ENCODE peak calls at places on chromosomes 13 and 19, in four cellular contexts. One of them, this sample, is unnamed.
A peak's percentile ranks its signal among the peaks of the same experiment; 100 is the strongest.

GRCh38 chr13:23087884-23088283 is 92.9 kb upstream of the SGCG start:
- DNase-seq in IMR-90: peak; percentile 20
- DNase-seq in heart left ventricle: no peak
- DNase-seq in sigmoid colon: no peak
- DNase-seq in this sample: no peak

GRCh38 chr19:5225486-5226345 is 114.9 kb downstream of the PTPRS start:
- DNase-seq in IMR-90: no peak
- DNase-seq in heart left ventricle: no peak
- DNase-seq in sigmoid colon: no peak
- DNase-seq in this sample: no peak

GRCh38 chr13:21175656-21176194 is 627 bp downstream of the SKA3 start:
- DNase-seq in IMR-90: peak; percentile 28
- DNase-seq in heart left ventricle: no peak
- DNase-seq in sigmoid colon: no peak
- DNase-seq in this sample: no peak

GRCh38 chr19:53772943-53773342 is 51.2 kb downstream of the NLRP12 start:
- DNase-seq in IMR-90: peak; percentile 47
- DNase-seq in heart left ventricle: no peak
- DNase-seq in sigmoid colon: no peak
- DNase-seq in this sample: no peak

GRCh38 chr13:92769064-92769463 is 457.5 kb upstream of the GPC6 start:
- DNase-seq in IMR-90: peak; percentile 4
- DNase-seq in heart left ventricle: no peak
- DNase-seq in sigmoid colon: no peak
- DNase-seq in this sample: no peak

GRCh38 chr13:33009019-33009418 is 7.2 kb upstream of the KL start:
- DNase-seq in IMR-90: no peak
- DNase-seq in heart left ventricle: no peak
- DNase-seq in sigmoid colon: no peak
- DNase-seq in this sample: no peak

GRCh38 chr19:16297575-16298178 is 26.9 kb upstream of the KLF2 start:
- DNase-seq in IMR-90: no peak
- DNase-seq in heart left ventricle: no peak
- DNase-seq in sigmoid colon: no peak
- DNase-seq in this sample: no peak

GRCh38 chr19:30349131-30349730 is 23.0 kb upstream of the ZNF536 start:
- DNase-seq in IMR-90: no peak
- DNase-seq in heart left ventricle: no peak
- DNase-seq in sigmoid colon: peak; percentile 20
- DNase-seq in this sample: no peak

GRCh38 chr19:40323705-40324104 is 24.5 kb downstream of the C19orf47 start:
- DNase-seq in IMR-90: no peak
- DNase-seq in heart left ventricle: no peak
- DNase-seq in sigmoid colon: no peak
- DNase-seq in this sample: no peak

GRCh38 chr13:103386341-103386740 is 320.1 kb upstream of the SLC10A2 start:
- DNase-seq in IMR-90: no peak
- DNase-seq in heart left ventricle: no peak
- DNase-seq in sigmoid colon: no peak
- DNase-seq in this sample: peak; percentile 5

GRCh38 chr19:44003461-44004134 is 841 bp downstream of the ZNF230 start:
- DNase-seq in IMR-90: no peak
- DNase-seq in heart left ventricle: no peak
- DNase-seq in sigmoid colon: no peak
- DNase-seq in this sample: peak; percentile 15

GRCh38 chr19:34366670-34367423 is 1.9 kb downstream of the GPI start:
- DNase-seq in IMR-90: peak; percentile 74
- DNase-seq in heart left ventricle: no peak
- DNase-seq in sigmoid colon: no peak
- DNase-seq in this sample: no peak

GRCh38 chr19:2666344-2666994 is 36.0 kb downstream of the GNG7 start:
- DNase-seq in IMR-90: no peak
- DNase-seq in heart left ventricle: no peak
- DNase-seq in sigmoid colon: no peak
- DNase-seq in this sample: no peak

GRCh38 chr19:2663920-2664571 is 38.4 kb downstream of the GNG7 start:
- DNase-seq in IMR-90: no peak
- DNase-seq in heart left ventricle: peak; percentile 87
- DNase-seq in sigmoid colon: no peak
- DNase-seq in this sample: peak; percentile 74

GRCh38 chr19:2659856-2660432 is 42.5 kb downstream of the GNG7 start:
- DNase-seq in IMR-90: no peak
- DNase-seq in heart left ventricle: no peak
- DNase-seq in sigmoid colon: no peak
- DNase-seq in this sample: no peak

GRCh38 chr19:2665103-2665502 is 37.4 kb downstream of the GNG7 start:
- DNase-seq in IMR-90: no peak
- DNase-seq in heart left ventricle: no peak
- DNase-seq in sigmoid colon: no peak
- DNase-seq in this sample: no peak

DNA sequence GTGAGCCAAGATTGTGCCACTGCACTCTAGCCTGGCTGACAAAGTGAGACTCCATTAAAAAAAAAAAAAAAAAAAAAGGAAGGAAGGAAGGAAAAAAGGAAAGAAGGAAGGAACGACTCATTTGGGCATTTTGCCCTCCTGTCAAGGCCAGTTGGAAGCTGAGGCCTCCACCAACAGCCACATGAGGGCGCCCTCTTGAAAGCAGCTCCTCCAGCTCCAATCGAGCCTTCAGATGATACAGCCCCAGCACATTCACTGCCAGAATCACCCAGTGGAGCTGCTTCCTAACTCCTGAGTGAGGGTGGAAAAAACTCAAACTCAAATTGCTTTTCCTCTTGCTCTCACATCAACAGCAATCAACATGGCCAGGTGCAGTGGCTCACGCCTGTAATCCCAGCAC is 40.9 kb downstream of the GNG7 start:
- DNase-seq in IMR-90: no peak
- DNase-seq in heart left ventricle: no peak
- DNase-seq in sigmoid colon: no peak
- DNase-seq in this sample: no peak
- H3K4me1 ChIP-seq in IMR-90: no peaks in the 10 kb centered on the region
- H3K4me1 ChIP-seq in heart left ventricle: peaks cover 5% of the 10 kb centered on the region
- H3K4me1 ChIP-seq in sigmoid colon: no peaks in the 10 kb centered on the region
- H3K4me1 ChIP-seq in this sample: peaks cover 12% of the 10 kb centered on the region

DNA sequence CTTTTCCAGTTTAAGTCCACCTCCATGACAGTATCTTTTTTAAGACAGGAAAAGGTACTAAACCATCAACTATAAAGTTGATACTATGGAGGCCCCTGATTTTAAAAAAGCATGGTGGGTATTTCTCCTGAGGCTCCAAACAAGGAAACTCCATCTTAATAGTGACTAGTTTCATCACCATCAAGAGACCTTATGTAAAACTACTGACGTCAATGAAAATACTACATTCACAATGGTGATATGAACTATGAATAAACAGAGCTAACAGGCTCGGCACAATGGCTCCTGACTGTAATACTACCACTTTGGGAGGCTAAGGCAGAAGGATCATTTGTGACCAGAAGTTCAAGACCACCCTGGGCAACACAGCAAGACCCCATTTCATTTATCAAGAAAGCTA is 162.7 kb downstream of the KLF12 start:
- DNase-seq in IMR-90: no peak
- DNase-seq in heart left ventricle: no peak
- DNase-seq in sigmoid colon: no peak
- DNase-seq in this sample: no peak
- H3K4me1 ChIP-seq in IMR-90: peaks cover 3% of the 10 kb centered on the region
- H3K4me1 ChIP-seq in heart left ventricle: peaks cover 14% of the 10 kb centered on the region
- H3K4me1 ChIP-seq in sigmoid colon: no peaks in the 10 kb centered on the region
- H3K4me1 ChIP-seq in this sample: peaks cover 4% of the 10 kb centered on the region

GRCh38 chr13:99463998-99464397 is 37.3 kb upstream of the TM9SF2 start:
- DNase-seq in IMR-90: no peak
- DNase-seq in heart left ventricle: no peak
- DNase-seq in sigmoid colon: no peak
- DNase-seq in this sample: no peak

GRCh38 chr13:99465454-99465853 is 35.8 kb upstream of the TM9SF2 start:
- DNase-seq in IMR-90: no peak
- DNase-seq in heart left ventricle: no peak
- DNase-seq in sigmoid colon: no peak
- DNase-seq in this sample: no peak

GRCh38 chr13:99468971-99469545 is 32.2 kb upstream of the TM9SF2 start:
- DNase-seq in IMR-90: no peak
- DNase-seq in heart left ventricle: no peak
- DNase-seq in sigmoid colon: no peak
- DNase-seq in this sample: no peak

GRCh38 chr13:99467764-99468163 is 33.5 kb upstream of the TM9SF2 start:
- DNase-seq in IMR-90: peak; percentile 77
- DNase-seq in heart left ventricle: no peak
- DNase-seq in sigmoid colon: no peak
- DNase-seq in this sample: no peak

DNA sequence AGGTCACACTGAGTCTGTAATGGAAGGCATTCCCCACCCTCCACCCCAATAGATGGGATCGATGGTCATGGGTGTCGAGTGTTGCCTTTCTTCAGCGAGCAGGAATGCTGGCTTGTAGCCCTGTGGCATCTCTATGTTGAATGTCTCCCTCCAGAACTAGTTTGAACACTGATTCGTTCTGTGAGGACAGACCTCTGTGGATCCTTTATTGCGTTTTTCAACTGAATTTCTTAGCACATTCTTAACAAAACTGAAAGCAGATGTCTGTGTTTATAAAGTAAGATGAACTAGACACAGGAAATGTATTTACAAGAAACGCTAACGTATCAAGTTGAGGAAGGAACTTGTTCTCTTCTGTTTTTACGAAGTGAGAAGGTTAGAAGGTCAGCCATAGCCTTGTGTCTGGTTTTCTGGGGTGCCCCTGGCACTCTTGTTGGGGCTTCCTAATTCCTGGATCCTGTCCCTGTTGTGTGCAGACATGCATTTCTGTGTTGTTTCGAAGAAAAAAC is 36.8 kb upstream of the TM9SF2 start:
- DNase-seq in IMR-90: peak; percentile 48
- DNase-seq in heart left ventricle: no peak
- DNase-seq in sigmoid colon: no peak
- DNase-seq in this sample: no peak
- H3K4me1 ChIP-seq in IMR-90: peaks cover 9% of the 10 kb centered on the region
- H3K4me1 ChIP-seq in heart left ventricle: peaks cover 29% of the 10 kb centered on the region
- H3K4me1 ChIP-seq in sigmoid colon: no peaks in the 10 kb centered on the region
- H3K4me1 ChIP-seq in this sample: no peaks in the 10 kb centered on the region

GRCh38 chr13:114106526-114106925 is 25.9 kb downstream of the RASA3 start:
- DNase-seq in IMR-90: no peak
- DNase-seq in heart left ventricle: peak; percentile 18
- DNase-seq in sigmoid colon: no peak
- DNase-seq in this sample: no peak

GRCh38 chr13:114105351-114106225 is 26.8 kb downstream of the RASA3 start:
- DNase-seq in IMR-90: no peak
- DNase-seq in heart left ventricle: peak; percentile 57
- DNase-seq in sigmoid colon: peak; percentile 75
- DNase-seq in this sample: peak; percentile 15

GRCh38 chr13:114102521-114103288 is 29.7 kb downstream of the RASA3 start:
- DNase-seq in IMR-90: no peak
- DNase-seq in heart left ventricle: peak; percentile 60
- DNase-seq in sigmoid colon: peak; percentile 59
- DNase-seq in this sample: no peak

GRCh38 chr13:114106991-114107685 is 25.3 kb downstream of the RASA3 start:
- DNase-seq in IMR-90: no peak
- DNase-seq in heart left ventricle: peak; percentile 43
- DNase-seq in sigmoid colon: peak; percentile 65
- DNase-seq in this sample: no peak

GRCh38 chr13:114104626-114105350 is 27.6 kb downstream of the RASA3 start:
- DNase-seq in IMR-90: no peak
- DNase-seq in heart left ventricle: peak; percentile 47
- DNase-seq in sigmoid colon: peak; percentile 64
- DNase-seq in this sample: no peak
- H3K4me1 ChIP-seq in IMR-90: peaks cover 54% of the 10 kb centered on the region
- H3K4me1 ChIP-seq in heart left ventricle: peaks cover 55% of the 10 kb centered on the region
- H3K4me1 ChIP-seq in sigmoid colon: peaks cover 47% of the 10 kb centered on the region
- H3K4me1 ChIP-seq in this sample: peaks cover 23% of the 10 kb centered on the region

GRCh38 chr13:44433863-44434262 is 60.2 kb downstream of the SERP2 start:
- DNase-seq in IMR-90: no peak
- DNase-seq in heart left ventricle: no peak
- DNase-seq in sigmoid colon: no peak
- DNase-seq in this sample: no peak
- H3K4me1 ChIP-seq in IMR-90: peaks cover 5% of the 10 kb centered on the region
- H3K4me1 ChIP-seq in heart left ventricle: peaks cover 43% of the 10 kb centered on the region
- H3K4me1 ChIP-seq in sigmoid colon: peaks cover 15% of the 10 kb centered on the region
- H3K4me1 ChIP-seq in this sample: peaks cover 36% of the 10 kb centered on the region

GRCh38 chr19:1018932-1019615 is 1.8 kb downstream of the TMEM259 start:
- DNase-seq in IMR-90: no peak
- DNase-seq in heart left ventricle: no peak
- DNase-seq in sigmoid colon: no peak
- DNase-seq in this sample: peak; percentile 15
- H3K4me1 ChIP-seq in IMR-90: peaks cover 33% of the 10 kb centered on the region
- H3K4me1 ChIP-seq in heart left ventricle: peaks cover 64% of the 10 kb centered on the region
- H3K4me1 ChIP-seq in sigmoid colon: peaks cover 66% of the 10 kb centered on the region
- H3K4me1 ChIP-seq in this sample: peaks cover 71% of the 10 kb centered on the region

GRCh38 chr19:3508771-3509535 is 2.8 kb downstream of the FZR1 start:
- DNase-seq in IMR-90: peak; percentile 30
- DNase-seq in heart left ventricle: no peak
- DNase-seq in sigmoid colon: no peak
- DNase-seq in this sample: no peak
- H3K4me1 ChIP-seq in IMR-90: peaks cover 19% of the 10 kb centered on the region
- H3K4me1 ChIP-seq in heart left ventricle: peaks cover 14% of the 10 kb centered on the region
- H3K4me1 ChIP-seq in sigmoid colon: peaks cover 29% of the 10 kb centered on the region
- H3K4me1 ChIP-seq in this sample: peaks cover 12% of the 10 kb centered on the region

DNA sequence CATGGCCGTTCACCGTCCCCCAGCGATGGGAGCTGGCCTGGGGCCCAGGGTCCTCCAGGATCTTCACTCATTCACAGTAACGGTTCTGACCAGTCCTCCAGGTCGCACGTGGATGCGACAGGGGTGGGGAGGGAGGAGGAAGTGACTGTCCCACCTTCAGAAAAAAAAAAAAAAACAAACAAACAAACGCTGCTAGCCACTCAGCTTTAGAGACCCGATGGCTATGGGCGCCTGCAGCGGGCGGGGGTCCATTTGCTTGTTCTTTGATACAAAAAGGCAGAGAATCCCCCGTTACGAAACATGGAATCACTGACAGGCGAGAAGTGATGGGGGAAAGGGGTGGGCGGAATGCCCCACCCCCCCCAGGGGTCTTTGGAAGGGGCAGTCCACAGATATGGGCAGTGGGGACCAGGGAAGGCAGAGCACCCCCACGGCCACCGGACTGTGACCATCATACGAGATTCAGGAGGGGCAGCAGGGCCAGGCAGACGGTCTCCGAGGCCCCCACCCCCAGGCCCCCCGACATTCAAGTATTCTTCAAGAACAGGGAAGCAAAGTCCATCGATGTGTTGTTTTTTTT is 13.3 kb downstream of the MKNK2 start:
- DNase-seq in IMR-90: no peak
- DNase-seq in heart left ventricle: no peak
- DNase-seq in sigmoid colon: peak; percentile 65
- DNase-seq in this sample: no peak
- H3K4me1 ChIP-seq in IMR-90: peaks cover 10% of the 10 kb centered on the region
- H3K4me1 ChIP-seq in heart left ventricle: peaks cover 45% of the 10 kb centered on the region
- H3K4me1 ChIP-seq in sigmoid colon: peaks cover 38% of the 10 kb centered on the region
- H3K4me1 ChIP-seq in this sample: peaks cover 45% of the 10 kb centered on the region

GRCh38 chr19:10921909-10922637 is 6.4 kb downstream of the YIPF2 start:
- DNase-seq in IMR-90: no peak
- DNase-seq in heart left ventricle: peak; percentile 64
- DNase-seq in sigmoid colon: no peak
- DNase-seq in this sample: no peak
- H3K4me1 ChIP-seq in IMR-90: no peaks in the 10 kb centered on the region
- H3K4me1 ChIP-seq in heart left ventricle: no peaks in the 10 kb centered on the region
- H3K4me1 ChIP-seq in sigmoid colon: no peaks in the 10 kb centered on the region
- H3K4me1 ChIP-seq in this sample: no peaks in the 10 kb centered on the region

GRCh38 chr19:13165091-13165997 is 15.1 kb downstream of the IER2 start:
- DNase-seq in IMR-90: no peak
- DNase-seq in heart left ventricle: no peak
- DNase-seq in sigmoid colon: no peak
- DNase-seq in this sample: no peak
- H3K4me1 ChIP-seq in IMR-90: peaks cover 33% of the 10 kb centered on the region
- H3K4me1 ChIP-seq in heart left ventricle: peaks cover 95% of the 10 kb centered on the region
- H3K4me1 ChIP-seq in sigmoid colon: peaks cover 34% of the 10 kb centered on the region
- H3K4me1 ChIP-seq in this sample: peaks cover 66% of the 10 kb centered on the region

This sample was measured in heart right ventricle.